ENCODE peak calls at places on chromosomes 11 and 22, in ten cellular contexts. E is activated gamma-delta T cell treated with anti-CD3 and anti-CD28 coated beads, Interleukin-2, amount 50 U/mL, for 16 hours; D is substantia nigra; C is T-helper 9 cell; H is GM12891; W is neuronal stem cell; J is foreskin melanocyte; P is NCI-H1436 treated with DMSO at 0.1 percent for 48 hours; I is Calu3; O is activated CD4-positive, alpha-beta T cell treated with anti-CD3 and anti-CD28 coated beads, Interleukin-2, amount 50 U/mL, for 1 hour. K is an unnamed sample.

GRCh38 chr11:97738751-97739150 is 1282.0 kb upstream of the CNTN5 start:
- DNase-seq in E (no peak), D (no peak), C (no peak), H (no peak), W (no peak), J (no peak), P (no peak), I (no peak), O (no peak), K (no peak)

GRCh38 chr11:11582261-11582701 is 39.5 kb downstream of the GALNT18 start:
- DNase-seq in E (no peak), D (no peak), C (no peak), H (no peak), W (no peak), J (peak), P (no peak), I (no peak), O (no peak), K (no peak)

GRCh38 chr11:21511835-21512440 is 680.9 kb upstream of the ANO5 start:
- DNase-seq in E (no peak), D (no peak), C (no peak), H (peak), W (peak), J (peak), P (no peak), I (peak), O (no peak), K (no peak)

GRCh38 chr11:74257934-74258553 is 53.4 kb downstream of the P4HA3 start:
- DNase-seq in E (no peak), D (no peak), C (no peak), H (no peak), W (no peak), J (no peak), P (no peak), I (no peak), O (no peak), K (no peak)

GRCh38 chr11:86021390-86021789 is 47.5 kb downstream of the PICALM start:
- DNase-seq in E (no peak), D (no peak), C (no peak), H (no peak), W (no peak), J (no peak), P (no peak), I (no peak), O (no peak), K (no peak)

GRCh38 chr11:15696069-15696468 is 581.3 kb downstream of the INSC start:
- DNase-seq in E (no peak), D (no peak), C (no peak), H (no peak), W (no peak), J (no peak), P (no peak), I (no peak), O (no peak), K (no peak)

GRCh38 chr11:14973621-14974020 is 1.5 kb upstream of the CALCA start:
- DNase-seq in E (no peak), D (no peak), C (no peak), H (no peak), W (peak), J (peak), P (no peak), I (peak), O (peak), K (no peak)

GRCh38 chr22:36853407-36854099 is 7.3 kb upstream of the NCF4 start:
- DNase-seq in E (peak), D (no peak), C (peak), H (peak), W (peak), J (peak), P (no peak), I (peak), O (peak), K (peak)

GRCh38 chr11:116373107-116373506 is 399.7 kb downstream of the BUD13 start:
- DNase-seq in E (no peak), D (no peak), C (no peak), H (no peak), W (no peak), J (no peak), P (no peak), I (no peak), O (no peak), K (no peak)

GRCh38 chr11:126231725-126232459 is 20.3 kb downstream of the FAM118B start:
- DNase-seq in E (no peak), D (no peak), C (no peak), H (no peak), W (no peak), J (no peak), P (no peak), I (no peak), O (no peak), K (no peak)

GRCh38 chr22:37818397-37819099 is 4.6 kb upstream of the GALR3 start:
- DNase-seq in E (peak), D (peak), C (peak), H (peak), W (no peak), J (no peak), P (no peak), I (peak), O (peak), K (peak)

GRCh38 chr11:70666336-70666735 is 268.0 kb downstream of the CTTN start:
- DNase-seq in E (no peak), D (no peak), C (no peak), H (no peak), W (no peak), J (no peak), P (no peak), I (no peak), O (no peak), K (no peak)

K was measured in effector memory CD4-positive, alpha-beta T cell.